ENCODE peak calls at places on chromosomes 11 and 22, in seven cellular contexts. One of them, this sample, is unnamed.

GRCh38 chr22:37313376-37314314 is 31.3 kb downstream of the CYTH4 start:
- DNase-seq in NCI-H460: no peak
- DNase-seq in stimulated activated CD4-positive, alpha-beta T cell treated with anti-CD3 and anti-CD28 coated beads, Interleukin-12 subunit alpha, Interleukin-12 subunit beta, amount 100 ng/mL, for 24 hours: no peak
- DNase-seq in left ventricle myocardium inferior: no peak
- DNase-seq in small intestine: no peak
- DNase-seq in mucosa of gallbladder: no peak
- DNase-seq in NCI-H2029: no peak
- DNase-seq in this sample: no peak

GRCh38 chr11:503179-503981 is 3.7 kb downstream of the RNH1 start:
- DNase-seq in NCI-H460: no peak
- DNase-seq in stimulated activated CD4-positive, alpha-beta T cell treated with anti-CD3 and anti-CD28 coated beads, Interleukin-12 subunit alpha, Interleukin-12 subunit beta, amount 100 ng/mL, for 24 hours: no peak
- DNase-seq in left ventricle myocardium inferior: peak
- DNase-seq in small intestine: no peak
- DNase-seq in mucosa of gallbladder: no peak
- DNase-seq in NCI-H2029: no peak
- DNase-seq in this sample: no peak

GRCh38 chr11:57547854-57548377 is 10.5 kb downstream of the SMTNL1 start:
- DNase-seq in NCI-H460: no peak
- DNase-seq in stimulated activated CD4-positive, alpha-beta T cell treated with anti-CD3 and anti-CD28 coated beads, Interleukin-12 subunit alpha, Interleukin-12 subunit beta, amount 100 ng/mL, for 24 hours: no peak
- DNase-seq in left ventricle myocardium inferior: no peak
- DNase-seq in small intestine: no peak
- DNase-seq in mucosa of gallbladder: no peak
- DNase-seq in NCI-H2029: no peak
- DNase-seq in this sample: no peak

GRCh38 chr22:44493206-44493605 is 4.8 kb downstream of the RTL6 start:
- DNase-seq in NCI-H460: no peak
- DNase-seq in stimulated activated CD4-positive, alpha-beta T cell treated with anti-CD3 and anti-CD28 coated beads, Interleukin-12 subunit alpha, Interleukin-12 subunit beta, amount 100 ng/mL, for 24 hours: no peak
- DNase-seq in left ventricle myocardium inferior: no peak
- DNase-seq in small intestine: peak
- DNase-seq in mucosa of gallbladder: no peak
- DNase-seq in NCI-H2029: no peak
- DNase-seq in this sample: no peak

GRCh38 chr11:1702506-1702905 is 5.5 kb downstream of the KRTAP5-6 start:
- DNase-seq in NCI-H460: no peak
- DNase-seq in stimulated activated CD4-positive, alpha-beta T cell treated with anti-CD3 and anti-CD28 coated beads, Interleukin-12 subunit alpha, Interleukin-12 subunit beta, amount 100 ng/mL, for 24 hours: no peak
- DNase-seq in left ventricle myocardium inferior: no peak
- DNase-seq in small intestine: no peak
- DNase-seq in mucosa of gallbladder: no peak
- DNase-seq in NCI-H2029: no peak
- DNase-seq in this sample: no peak

GRCh38 chr11:67605231-67606011 is 1.3 kb upstream of the NDUFV1 start:
- DNase-seq in NCI-H460: no peak
- DNase-seq in stimulated activated CD4-positive, alpha-beta T cell treated with anti-CD3 and anti-CD28 coated beads, Interleukin-12 subunit alpha, Interleukin-12 subunit beta, amount 100 ng/mL, for 24 hours: no peak
- DNase-seq in left ventricle myocardium inferior: no peak
- DNase-seq in small intestine: no peak
- DNase-seq in mucosa of gallbladder: no peak
- DNase-seq in NCI-H2029: no peak
- DNase-seq in this sample: no peak

GRCh38 chr11:116871248-116871647 is 33.8 kb upstream of the APOA1 start:
- DNase-seq in NCI-H460: no peak
- DNase-seq in stimulated activated CD4-positive, alpha-beta T cell treated with anti-CD3 and anti-CD28 coated beads, Interleukin-12 subunit alpha, Interleukin-12 subunit beta, amount 100 ng/mL, for 24 hours: no peak
- DNase-seq in left ventricle myocardium inferior: no peak
- DNase-seq in small intestine: no peak
- DNase-seq in mucosa of gallbladder: no peak
- DNase-seq in NCI-H2029: no peak
- DNase-seq in this sample: no peak

GRCh38 chr11:18775492-18776292 is 15.9 kb downstream of the PTPN5 start:
- DNase-seq in NCI-H460: peak
- DNase-seq in stimulated activated CD4-positive, alpha-beta T cell treated with anti-CD3 and anti-CD28 coated beads, Interleukin-12 subunit alpha, Interleukin-12 subunit beta, amount 100 ng/mL, for 24 hours: peak
- DNase-seq in left ventricle myocardium inferior: peak
- DNase-seq in small intestine: peak
- DNase-seq in mucosa of gallbladder: peak
- DNase-seq in NCI-H2029: peak
- DNase-seq in this sample: peak

GRCh38 chr22:49152146-49152929 is 675.3 kb downstream of the BRD1 start:
- DNase-seq in NCI-H460: no peak
- DNase-seq in stimulated activated CD4-positive, alpha-beta T cell treated with anti-CD3 and anti-CD28 coated beads, Interleukin-12 subunit alpha, Interleukin-12 subunit beta, amount 100 ng/mL, for 24 hours: no peak
- DNase-seq in left ventricle myocardium inferior: no peak
- DNase-seq in small intestine: peak
- DNase-seq in mucosa of gallbladder: no peak
- DNase-seq in NCI-H2029: peak
- DNase-seq in this sample: no peak

GRCh38 chr11:12922418-12922817 is 86.7 kb upstream of the RASSF10 start:
- DNase-seq in NCI-H460: no peak
- DNase-seq in stimulated activated CD4-positive, alpha-beta T cell treated with anti-CD3 and anti-CD28 coated beads, Interleukin-12 subunit alpha, Interleukin-12 subunit beta, amount 100 ng/mL, for 24 hours: no peak
- DNase-seq in left ventricle myocardium inferior: no peak
- DNase-seq in small intestine: no peak
- DNase-seq in mucosa of gallbladder: no peak
- DNase-seq in NCI-H2029: no peak
- DNase-seq in this sample: no peak

GRCh38 chr22:20268350-20269012 is 363 bp upstream of the RTN4R start:
- DNase-seq in NCI-H460: peak
- DNase-seq in stimulated activated CD4-positive, alpha-beta T cell treated with anti-CD3 and anti-CD28 coated beads, Interleukin-12 subunit alpha, Interleukin-12 subunit beta, amount 100 ng/mL, for 24 hours: no peak
- DNase-seq in left ventricle myocardium inferior: peak
- DNase-seq in small intestine: peak
- DNase-seq in mucosa of gallbladder: peak
- DNase-seq in NCI-H2029: peak
- DNase-seq in this sample: no peak

GRCh38 chr22:26718905-26719304 is 61.5 kb downstream of the MIAT start:
- DNase-seq in NCI-H460: no peak
- DNase-seq in stimulated activated CD4-positive, alpha-beta T cell treated with anti-CD3 and anti-CD28 coated beads, Interleukin-12 subunit alpha, Interleukin-12 subunit beta, amount 100 ng/mL, for 24 hours: no peak
- DNase-seq in left ventricle myocardium inferior: no peak
- DNase-seq in small intestine: no peak
- DNase-seq in mucosa of gallbladder: no peak
- DNase-seq in NCI-H2029: no peak
- DNase-seq in this sample: no peak

GRCh38 chr22:41285441-41285819 is 557 bp downstream of the RANGAP1 start:
- DNase-seq in NCI-H460: peak
- DNase-seq in stimulated activated CD4-positive, alpha-beta T cell treated with anti-CD3 and anti-CD28 coated beads, Interleukin-12 subunit alpha, Interleukin-12 subunit beta, amount 100 ng/mL, for 24 hours: peak
- DNase-seq in left ventricle myocardium inferior: peak
- DNase-seq in small intestine: peak
- DNase-seq in mucosa of gallbladder: peak
- DNase-seq in NCI-H2029: peak
- DNase-seq in this sample: no peak

GRCh38 chr11:47966621-47967020 is 13.7 kb upstream of the PTPRJ start:
- DNase-seq in NCI-H460: no peak
- DNase-seq in stimulated activated CD4-positive, alpha-beta T cell treated with anti-CD3 and anti-CD28 coated beads, Interleukin-12 subunit alpha, Interleukin-12 subunit beta, amount 100 ng/mL, for 24 hours: no peak
- DNase-seq in left ventricle myocardium inferior: no peak
- DNase-seq in small intestine: no peak
- DNase-seq in mucosa of gallbladder: no peak
- DNase-seq in NCI-H2029: no peak
- DNase-seq in this sample: no peak

GRCh38 chr11:45723421-45723820 is 58.0 kb upstream of the CHST1 start:
- DNase-seq in NCI-H460: no peak
- DNase-seq in stimulated activated CD4-positive, alpha-beta T cell treated with anti-CD3 and anti-CD28 coated beads, Interleukin-12 subunit alpha, Interleukin-12 subunit beta, amount 100 ng/mL, for 24 hours: no peak
- DNase-seq in left ventricle myocardium inferior: no peak
- DNase-seq in small intestine: no peak
- DNase-seq in mucosa of gallbladder: no peak
- DNase-seq in NCI-H2029: no peak
- DNase-seq in this sample: no peak

GRCh38 chr11:1060885-1061616 is 13.6 kb upstream of the MUC2 start:
- DNase-seq in NCI-H460: peak
- DNase-seq in stimulated activated CD4-positive, alpha-beta T cell treated with anti-CD3 and anti-CD28 coated beads, Interleukin-12 subunit alpha, Interleukin-12 subunit beta, amount 100 ng/mL, for 24 hours: no peak
- DNase-seq in left ventricle myocardium inferior: no peak
- DNase-seq in small intestine: peak
- DNase-seq in mucosa of gallbladder: peak
- DNase-seq in NCI-H2029: no peak
- DNase-seq in this sample: no peak

This sample was measured in glomerular endothelial cell.